ENCODE peak calls at places on chromosomes 6 and 20, in seven cellular contexts. One of them, this sample, is unnamed. For H3K4me1 and H3K9me3, the result is how much of the 10 kb centered on the place peaks cover.

GRCh38 chr20:63657937-63658748 is at the start of gene RTEL1:
- DNase-seq in Peyer's patch: peak
- DNase-seq in OCI-LY7: peak
- DNase-seq in lung: peak
- DNase-seq in heart right ventricle: peak
- DNase-seq in A549: peak
- DNase-seq in CD8-positive, alpha-beta T cell: peak
- DNase-seq in this sample: peak

GRCh38 chr20:19758888-19759331 is 852 bp downstream of the RIN2 start:
- DNase-seq in CD8-positive, alpha-beta T cell: no peak
- DNase-seq in heart right ventricle: peak
- DNase-seq in lung: peak
- DNase-seq in OCI-LY7: no peak
- DNase-seq in A549: peak
- DNase-seq in Peyer's patch: peak
- DNase-seq in this sample: peak

GRCh38 chr6:54053893-54054391 is 57.3 kb upstream of the MLIP start:
- DNase-seq in CD8-positive, alpha-beta T cell: no peak
- DNase-seq in A549: no peak
- DNase-seq in OCI-LY7: no peak
- DNase-seq in heart right ventricle: peak
- DNase-seq in lung: peak
- DNase-seq in Peyer's patch: peak
- DNase-seq in this sample: peak

GRCh38 chr20:37527638-37528441 is at the start of gene BLCAP:
- DNase-seq in CD8-positive, alpha-beta T cell: peak
- DNase-seq in Peyer's patch: peak
- DNase-seq in lung: peak
- DNase-seq in A549: peak
- DNase-seq in OCI-LY7: peak
- DNase-seq in heart right ventricle: peak
- DNase-seq in this sample: peak

GRCh38 chr6:10747251-10747972 is at the start of gene TMEM14B:
- DNase-seq in heart right ventricle: peak
- DNase-seq in A549: peak
- DNase-seq in lung: peak
- DNase-seq in Peyer's patch: peak
- DNase-seq in CD8-positive, alpha-beta T cell: peak
- DNase-seq in OCI-LY7: peak
- DNase-seq in this sample: peak

GRCh38 chr6:149170564-149171452 is 146.7 kb upstream of the TAB2 start:
- DNase-seq in Peyer's patch: no peak
- DNase-seq in A549: no peak
- DNase-seq in heart right ventricle: peak
- DNase-seq in lung: no peak
- DNase-seq in CD8-positive, alpha-beta T cell: no peak
- DNase-seq in OCI-LY7: no peak
- DNase-seq in this sample: no peak

GRCh38 chr6:72245565-72245964 is 359.2 kb downstream of the RIMS1 start:
- DNase-seq in Peyer's patch: no peak
- DNase-seq in OCI-LY7: no peak
- DNase-seq in heart right ventricle: no peak
- DNase-seq in A549: no peak
- DNase-seq in lung: no peak
- DNase-seq in CD8-positive, alpha-beta T cell: no peak
- DNase-seq in this sample: no peak

GRCh38 chr6:147154454-147154853 is 49.8 kb upstream of the STXBP5 start:
- DNase-seq in Peyer's patch: no peak
- DNase-seq in heart right ventricle: no peak
- DNase-seq in OCI-LY7: no peak
- DNase-seq in A549: no peak
- DNase-seq in lung: no peak
- DNase-seq in CD8-positive, alpha-beta T cell: no peak
- DNase-seq in this sample: no peak

GRCh38 chr6:132858750-132859149 is 44.4 kb downstream of the RPS12 start:
- DNase-seq in Peyer's patch: no peak
- DNase-seq in OCI-LY7: no peak
- DNase-seq in CD8-positive, alpha-beta T cell: no peak
- DNase-seq in lung: no peak
- DNase-seq in A549: no peak
- DNase-seq in heart right ventricle: no peak
- DNase-seq in this sample: no peak

GRCh38 chr6:111980168-111980567 is 73.7 kb upstream of the CCN6 start:
- DNase-seq in CD8-positive, alpha-beta T cell: no peak
- DNase-seq in OCI-LY7: no peak
- DNase-seq in lung: no peak
- DNase-seq in heart right ventricle: peak
- DNase-seq in Peyer's patch: no peak
- DNase-seq in A549: no peak
- DNase-seq in this sample: no peak

GRCh38 chr6:5084787-5085637 is at the start of gene PPP1R3G:
- DNase-seq in lung: no peak
- DNase-seq in OCI-LY7: no peak
- DNase-seq in Peyer's patch: peak
- DNase-seq in heart right ventricle: peak
- DNase-seq in A549: no peak
- DNase-seq in CD8-positive, alpha-beta T cell: no peak
- DNase-seq in this sample: peak

GRCh38 chr6:167671977-167672687 is 154.6 kb upstream of the AFDN start:
- DNase-seq in lung: no peak
- DNase-seq in CD8-positive, alpha-beta T cell: no peak
- DNase-seq in A549: no peak
- DNase-seq in Peyer's patch: no peak
- DNase-seq in heart right ventricle: no peak
- DNase-seq in OCI-LY7: no peak
- DNase-seq in this sample: no peak

GRCh38 chr6:159982726-159983506 is 14.0 kb downstream of the IGF2R start:
- DNase-seq in heart right ventricle: no peak
- DNase-seq in A549: no peak
- DNase-seq in CD8-positive, alpha-beta T cell: no peak
- DNase-seq in Peyer's patch: no peak
- DNase-seq in lung: no peak
- DNase-seq in OCI-LY7: no peak
- DNase-seq in this sample: no peak

GRCh38 chr20:39676236-39676635 is 714.1 kb downstream of the DHX35 start:
- DNase-seq in OCI-LY7: no peak
- DNase-seq in A549: no peak
- DNase-seq in CD8-positive, alpha-beta T cell: no peak
- DNase-seq in Peyer's patch: peak
- DNase-seq in lung: no peak
- DNase-seq in heart right ventricle: no peak
- DNase-seq in this sample: no peak

GRCh38 chr20:58828141-58828540 is 22.6 kb downstream of the GNAS-AS1 start:
- DNase-seq in lung: no peak
- DNase-seq in heart right ventricle: no peak
- DNase-seq in OCI-LY7: no peak
- DNase-seq in CD8-positive, alpha-beta T cell: no peak
- DNase-seq in A549: no peak
- DNase-seq in Peyer's patch: no peak
- DNase-seq in this sample: no peak

GRCh38 chr6:160837146-160837545 is 135.1 kb downstream of the PLG start:
- DNase-seq in lung: no peak
- DNase-seq in Peyer's patch: no peak
- DNase-seq in A549: no peak
- DNase-seq in heart right ventricle: no peak
- DNase-seq in CD8-positive, alpha-beta T cell: no peak
- DNase-seq in OCI-LY7: no peak
- DNase-seq in this sample: no peak

GRCh38 chr20:44399446-44399845 is 43.9 kb downstream of the HNF4A start:
- DNase-seq in OCI-LY7: no peak
- DNase-seq in lung: no peak
- DNase-seq in Peyer's patch: no peak
- DNase-seq in CD8-positive, alpha-beta T cell: no peak
- DNase-seq in heart right ventricle: no peak
- DNase-seq in A549: no peak
- DNase-seq in this sample: no peak
- H3K4me1 ChIP-seq in OCI-LY7: under half
- H3K4me1 ChIP-seq in lung: under half
- H3K4me1 ChIP-seq in Peyer's patch: under half
- H3K4me1 ChIP-seq in CD8-positive, alpha-beta T cell: under half
- H3K4me1 ChIP-seq in heart right ventricle: under half
- H3K4me1 ChIP-seq in A549: half or more
- H3K4me1 ChIP-seq in this sample: under half

DNA sequence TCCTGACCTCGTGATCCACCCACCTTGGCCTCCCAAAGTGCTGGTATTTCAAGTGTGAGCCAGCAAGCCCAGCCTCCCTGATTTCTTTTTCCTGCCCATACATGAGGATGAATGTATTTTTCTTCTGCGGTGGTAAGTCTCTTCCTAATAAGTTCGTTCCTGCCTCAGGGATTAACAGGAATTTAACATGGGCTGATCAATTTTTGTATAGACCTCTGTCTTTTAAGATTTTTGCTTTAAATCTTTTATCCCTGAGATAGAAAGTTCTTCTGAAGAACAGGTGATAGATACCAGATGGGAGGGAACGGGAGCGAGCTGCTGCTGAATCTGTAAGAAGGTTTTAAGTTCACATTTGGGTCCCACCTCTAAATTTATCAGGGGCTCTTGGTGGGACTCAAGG is 7.0 kb upstream of the ZNFX1 start:
- DNase-seq in Peyer's patch: no peak
- DNase-seq in CD8-positive, alpha-beta T cell: no peak
- DNase-seq in OCI-LY7: no peak
- DNase-seq in lung: no peak
- DNase-seq in heart right ventricle: no peak
- DNase-seq in A549: no peak
- DNase-seq in this sample: no peak
- H3K9me3 ChIP-seq in Peyer's patch: under half
- H3K9me3 ChIP-seq in CD8-positive, alpha-beta T cell: half or more
- H3K9me3 ChIP-seq in OCI-LY7: under half
- H3K9me3 ChIP-seq in lung: under half
- H3K9me3 ChIP-seq in heart right ventricle: under half
- H3K9me3 ChIP-seq in A549: under half
- H3K9me3 ChIP-seq in this sample: under half

GRCh38 chr6:96762599-96762998 is 74.7 kb downstream of the GPR63 start:
- DNase-seq in A549: no peak
- DNase-seq in OCI-LY7: no peak
- DNase-seq in lung: no peak
- DNase-seq in CD8-positive, alpha-beta T cell: no peak
- DNase-seq in heart right ventricle: no peak
- DNase-seq in Peyer's patch: no peak
- DNase-seq in this sample: no peak
- H3K4me3 ChIP-seq in A549: no peak
- H3K4me3 ChIP-seq in OCI-LY7: no peak
- H3K4me3 ChIP-seq in lung: no peak
- H3K4me3 ChIP-seq in CD8-positive, alpha-beta T cell: no peak
- H3K4me3 ChIP-seq in heart right ventricle: no peak
- H3K4me3 ChIP-seq in Peyer's patch: no peak
- H3K4me3 ChIP-seq in this sample: no peak

GRCh38 chr6:7999201-7999600 is 65.0 kb downstream of the BLOC1S5 start:
- DNase-seq in heart right ventricle: no peak
- DNase-seq in OCI-LY7: no peak
- DNase-seq in A549: no peak
- DNase-seq in lung: no peak
- DNase-seq in Peyer's patch: no peak
- DNase-seq in CD8-positive, alpha-beta T cell: no peak
- DNase-seq in this sample: no peak
- H3K4me1 ChIP-seq in heart right ventricle: under half
- H3K4me1 ChIP-seq in OCI-LY7: under half
- H3K4me1 ChIP-seq in A549: under half
- H3K4me1 ChIP-seq in lung: under half
- H3K4me1 ChIP-seq in Peyer's patch: under half
- H3K4me1 ChIP-seq in CD8-positive, alpha-beta T cell: under half
- H3K4me1 ChIP-seq in this sample: under half

DNA sequence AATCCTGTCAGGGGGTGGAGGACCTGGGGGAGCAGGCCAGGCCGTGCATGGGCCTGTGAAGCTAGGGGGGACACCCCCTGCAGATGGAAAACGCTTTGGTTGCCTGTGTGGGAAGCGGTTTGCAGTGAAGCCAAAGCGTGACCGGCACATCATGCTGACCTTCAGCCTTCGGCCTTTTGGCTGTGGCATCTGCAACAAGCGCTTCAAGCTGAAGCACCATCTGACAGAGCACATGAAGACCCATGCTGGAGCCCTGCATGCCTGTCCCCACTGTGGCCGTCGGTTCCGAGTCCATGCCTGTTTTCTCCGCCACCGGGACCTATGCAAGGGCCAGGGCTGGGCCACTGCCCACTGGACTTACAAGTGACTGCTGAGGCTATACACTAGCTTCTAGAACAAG is 1.8 kb downstream of the ZBTB9 start:
- DNase-seq in lung: no peak
- DNase-seq in A549: no peak
- DNase-seq in CD8-positive, alpha-beta T cell: no peak
- DNase-seq in heart right ventricle: no peak
- DNase-seq in OCI-LY7: no peak
- DNase-seq in Peyer's patch: peak
- DNase-seq in this sample: no peak
- H3K9me3 ChIP-seq in lung: under half
- H3K9me3 ChIP-seq in A549: under half
- H3K9me3 ChIP-seq in CD8-positive, alpha-beta T cell: under half
- H3K9me3 ChIP-seq in heart right ventricle: under half
- H3K9me3 ChIP-seq in OCI-LY7: under half
- H3K9me3 ChIP-seq in Peyer's patch: under half
- H3K9me3 ChIP-seq in this sample: under half

DNA sequence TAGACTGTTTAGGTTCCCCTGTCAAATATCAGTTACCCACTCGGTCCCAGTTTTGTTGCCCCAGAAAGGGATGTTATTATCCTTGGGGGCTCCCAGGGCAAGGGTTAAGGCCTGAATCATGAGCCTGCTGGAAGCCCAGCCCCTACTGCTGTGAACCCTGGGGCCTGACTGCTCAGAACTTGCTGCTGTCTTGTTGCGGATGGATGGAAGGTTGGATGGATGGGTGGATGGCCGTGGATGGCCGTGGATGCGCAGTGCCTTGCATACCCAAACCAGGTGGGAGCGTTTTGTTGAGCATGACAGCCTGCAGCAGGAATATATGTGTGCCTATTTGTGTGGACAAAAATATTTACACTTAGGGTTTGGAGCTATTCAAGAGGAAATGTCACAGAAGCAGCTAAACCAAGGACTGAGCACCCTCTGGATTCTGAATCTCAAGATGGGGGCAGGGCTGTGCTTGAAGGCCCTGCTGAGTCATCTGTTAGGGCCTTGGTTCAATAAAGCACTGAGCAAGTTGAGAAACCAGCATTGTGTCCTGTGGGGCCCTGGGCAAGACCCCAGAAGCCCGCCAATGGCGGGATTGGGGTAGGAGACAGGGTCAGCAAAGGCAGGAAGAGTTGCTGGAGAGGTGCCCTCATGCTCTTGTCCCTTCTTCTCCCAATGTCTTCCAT is 9.6 kb downstream of the CDC25B start:
- DNase-seq in A549: no peak
- DNase-seq in lung: no peak
- DNase-seq in CD8-positive, alpha-beta T cell: no peak
- DNase-seq in OCI-LY7: no peak
- DNase-seq in heart right ventricle: no peak
- DNase-seq in Peyer's patch: no peak
- DNase-seq in this sample: no peak
- H3K4me3 ChIP-seq in A549: peak
- H3K4me3 ChIP-seq in lung: no peak
- H3K4me3 ChIP-seq in CD8-positive, alpha-beta T cell: no peak
- H3K4me3 ChIP-seq in OCI-LY7: no peak
- H3K4me3 ChIP-seq in heart right ventricle: no peak
- H3K4me3 ChIP-seq in Peyer's patch: no peak
- H3K4me3 ChIP-seq in this sample: no peak

DNA sequence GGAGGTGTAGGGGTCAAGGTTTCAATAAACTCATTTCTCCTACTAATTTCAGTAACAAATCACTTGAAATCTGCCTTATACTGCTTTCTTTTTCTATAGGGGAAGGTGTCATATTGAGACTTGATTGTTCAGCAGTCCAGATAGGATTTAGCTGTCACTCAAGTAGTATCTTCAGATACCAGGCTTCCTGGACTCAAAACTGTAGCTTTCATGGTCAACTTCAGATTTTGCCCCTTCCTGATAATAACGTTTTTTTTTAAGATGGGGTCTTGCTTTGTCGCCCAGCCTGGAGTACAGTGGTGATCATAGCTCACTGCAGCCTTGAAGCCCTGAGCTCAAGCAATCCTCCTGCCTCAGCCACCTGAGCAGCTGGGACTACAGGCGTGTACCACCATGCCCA is 77.8 kb downstream of the JAG1 start:
- DNase-seq in heart right ventricle: no peak
- DNase-seq in Peyer's patch: no peak
- DNase-seq in A549: no peak
- DNase-seq in OCI-LY7: no peak
- DNase-seq in lung: no peak
- DNase-seq in CD8-positive, alpha-beta T cell: no peak
- DNase-seq in this sample: no peak
- H3K4me1 ChIP-seq in heart right ventricle: under half
- H3K4me1 ChIP-seq in Peyer's patch: under half
- H3K4me1 ChIP-seq in A549: half or more
- H3K4me1 ChIP-seq in OCI-LY7: under half
- H3K4me1 ChIP-seq in lung: under half
- H3K4me1 ChIP-seq in CD8-positive, alpha-beta T cell: under half
- H3K4me1 ChIP-seq in this sample: under half